ENCODE peak calls at places on chromosomes 1 and 21, in ten cellular contexts. Y, B, V, Z, L, U, I, Q, N and A are unnamed samples.

GRCh38 chr21:46048926-46049889 is 48.7 kb upstream of the COL6A2 start:
- DNase-seq in I (peak; percentile 93), Z (peak; percentile 90), Q (peak; percentile 100), B (peak; percentile 95), L (peak; percentile 97), N (peak; percentile 89), Y (peak; percentile 100), U (peak; percentile 98), V (no peak), A (peak; percentile 100)

GRCh38 chr21:36004441-36004840 is 55.9 kb downstream of the SETD4 start:
- DNase-seq in N (no peak), V (no peak), Z (no peak), I (no peak), Y (no peak), Q (peak; percentile 16), L (peak; percentile 18), U (peak; percentile 61), B (no peak), A (no peak)

GRCh38 chr21:28737671-28738279 is 254.9 kb downstream of the LTN1 start:
- DNase-seq in N (no peak), V (peak; percentile 80), B (no peak), L (no peak), I (no peak), U (no peak), Y (no peak), Z (no peak), Q (peak; percentile 59), A (peak; percentile 62)

GRCh38 chr21:23021481-23021880 is 2023.3 kb downstream of the NCAM2 start:
- DNase-seq in Q (no peak), U (no peak), B (peak; percentile 43), V (no peak), Z (no peak), I (no peak), Y (no peak), N (peak; percentile 54), L (no peak), A (no peak)

GRCh38 chr1:23114424-23115079 is 54.1 kb downstream of the LUZP1 start:
- DNase-seq in Y (no peak), V (peak; percentile 77), Z (no peak), B (no peak), U (no peak), N (no peak), I (no peak), Q (peak; percentile 40), L (no peak), A (no peak)

GRCh38 chr1:153962088-153963029 is 978 bp downstream of the SLC39A1 start:
- DNase-seq in Q (peak; percentile 60), Y (no peak), V (peak; percentile 65), B (peak; percentile 78), U (peak; percentile 77), N (no peak), Z (no peak), L (no peak), I (no peak), A (peak; percentile 48)

GRCh38 chr1:156124557-156125483 is 10.3 kb downstream of the LMNA start:
- DNase-seq in Z (no peak), I (no peak), N (no peak), L (peak; percentile 95), V (peak; percentile 72), Y (no peak), B (peak; percentile 74), U (no peak), Q (no peak), A (no peak)

GRCh38 chr1:2468041-2468472 is 8.0 kb upstream of the PLCH2 start:
- DNase-seq in I (no peak), Q (peak; percentile 34), V (no peak), L (no peak), B (no peak), U (no peak), Y (peak; percentile 13), Z (no peak), N (no peak), A (peak; percentile 33)

GRCh38 chr1:2990376-2991115 is 30.7 kb upstream of the ACTRT2 start:
- DNase-seq in V (no peak), Z (no peak), L (peak; percentile 75), Y (no peak), U (peak; percentile 42), Q (no peak), N (peak; percentile 33), B (no peak), I (no peak), A (no peak)

GRCh38 chr1:211697356-211697755 is 21.9 kb upstream of the NEK2 start:
- DNase-seq in V (no peak), B (no peak), Q (no peak), L (no peak), I (no peak), Z (no peak), N (no peak), Y (no peak), U (no peak), A (no peak)

GRCh38 chr21:38067086-38067739 is 151.0 kb upstream of the KCNJ6 start:
- DNase-seq in Z (no peak), Y (no peak), I (no peak), L (no peak), V (no peak), Q (no peak), U (no peak), B (no peak), N (no peak), A (peak; percentile 23)

DNA sequence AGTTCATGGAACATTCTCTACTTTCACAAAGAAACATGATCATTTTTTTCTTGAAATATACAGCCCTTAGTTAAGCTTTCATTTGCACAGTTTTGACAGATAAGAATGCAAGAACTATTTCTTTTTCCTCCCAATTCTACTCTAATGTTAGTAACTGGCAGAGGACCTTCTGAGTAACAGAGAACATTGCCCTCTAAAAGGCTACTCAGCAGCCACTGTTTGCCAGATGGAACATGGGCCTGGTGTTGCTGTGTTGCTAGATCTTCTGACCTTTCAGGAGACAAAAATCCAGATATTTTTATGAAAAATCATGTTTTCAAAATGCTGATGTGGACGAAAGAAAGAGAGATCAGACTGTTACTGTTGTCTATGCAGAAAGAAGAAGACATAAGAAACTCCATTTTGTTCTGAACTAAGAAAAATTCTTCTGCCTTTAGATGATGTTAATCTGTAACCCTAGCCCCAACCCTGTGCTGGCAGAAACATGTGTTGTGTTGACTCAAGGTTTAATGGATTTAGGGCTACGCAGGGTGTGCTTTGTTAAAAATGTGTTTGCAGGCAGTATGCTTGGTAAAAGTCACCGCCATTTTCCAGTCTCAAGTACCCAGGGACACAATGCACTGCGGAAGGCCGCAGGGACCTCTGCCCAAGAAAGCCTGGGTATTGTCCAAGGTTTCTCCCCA is 2.9 kb upstream of the PRDX6 start:
- DNase-seq in L (no peak), Q (peak; percentile 7), Y (no peak), U (no peak), N (no peak), Z (no peak), I (no peak), B (no peak), V (peak; percentile 21), A (peak; percentile 19)
- H3K4me3 ChIP-seq in L (no peak overlapping the region), Q (no peak overlapping the region), Y (no peak overlapping the region), U (no peak overlapping the region), N (no peak overlapping the region), Z (no peak overlapping the region), I (no peak overlapping the region), B (no peak overlapping the region), V (no peak overlapping the region), A (no peak overlapping the region)

GRCh38 chr1:205585169-205585834 is 46.5 kb downstream of the ELK4 start:
- DNase-seq in I (no peak), U (peak; percentile 21), B (no peak), N (no peak), Y (no peak), L (no peak), Q (no peak), Z (no peak), V (no peak), A (no peak)
- TF ChIP-seq CTCF in I (no peak), U (no peak), B (no peak), N (no peak), Y (no peak), L (no peak), Q (no peak), Z (no peak), V (no peak), A (no peak)

GRCh38 chr1:8693092-8693491 is 124.3 kb downstream of the RERE start:
- DNase-seq in U (no peak), Z (no peak), I (no peak), L (no peak), Y (no peak), V (no peak), N (no peak), Q (no peak), B (no peak), A (no peak)

GRCh38 chr1:8687539-8687938 is 129.9 kb downstream of the RERE start:
- DNase-seq in Y (no peak), U (no peak), Q (no peak), I (no peak), B (no peak), L (no peak), V (no peak), N (no peak), Z (no peak), A (no peak)

GRCh38 chr1:8691662-8692061 is 125.8 kb downstream of the RERE start:
- DNase-seq in Y (no peak), U (no peak), N (no peak), Z (no peak), L (no peak), B (no peak), I (no peak), Q (no peak), V (no peak), A (no peak)

GRCh38 chr1:8689431-8690252 is 127.8 kb downstream of the RERE start:
- DNase-seq in V (no peak), Y (no peak), Q (no peak), I (no peak), B (no peak), U (no peak), Z (no peak), N (no peak), L (no peak), A (no peak)

DNA sequence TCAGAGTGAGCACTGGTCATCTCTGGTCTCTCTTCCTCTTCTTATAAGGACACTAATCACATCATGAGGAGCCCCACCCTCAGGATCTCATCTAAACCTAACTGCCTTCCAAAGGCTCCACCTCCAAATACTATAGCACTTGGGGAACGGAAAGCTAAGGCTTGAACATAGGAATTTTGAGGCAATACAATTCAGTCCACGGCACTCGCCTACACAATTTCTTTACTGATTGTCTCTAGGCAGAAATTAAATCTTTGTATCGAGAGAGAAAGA is 127.3 kb downstream of the RERE start:
- DNase-seq in Z (no peak), L (no peak), Y (no peak), U (no peak), N (no peak), I (no peak), V (no peak), B (no peak), Q (no peak), A (no peak)
- H3K4me3 ChIP-seq in Z (no peak overlapping the region), L (no peak overlapping the region), Y (no peak overlapping the region), U (no peak overlapping the region), N (no peak overlapping the region), I (no peak overlapping the region), V (no peak overlapping the region), B (no peak overlapping the region), Q (no peak overlapping the region), A (no peak overlapping the region)

DNA sequence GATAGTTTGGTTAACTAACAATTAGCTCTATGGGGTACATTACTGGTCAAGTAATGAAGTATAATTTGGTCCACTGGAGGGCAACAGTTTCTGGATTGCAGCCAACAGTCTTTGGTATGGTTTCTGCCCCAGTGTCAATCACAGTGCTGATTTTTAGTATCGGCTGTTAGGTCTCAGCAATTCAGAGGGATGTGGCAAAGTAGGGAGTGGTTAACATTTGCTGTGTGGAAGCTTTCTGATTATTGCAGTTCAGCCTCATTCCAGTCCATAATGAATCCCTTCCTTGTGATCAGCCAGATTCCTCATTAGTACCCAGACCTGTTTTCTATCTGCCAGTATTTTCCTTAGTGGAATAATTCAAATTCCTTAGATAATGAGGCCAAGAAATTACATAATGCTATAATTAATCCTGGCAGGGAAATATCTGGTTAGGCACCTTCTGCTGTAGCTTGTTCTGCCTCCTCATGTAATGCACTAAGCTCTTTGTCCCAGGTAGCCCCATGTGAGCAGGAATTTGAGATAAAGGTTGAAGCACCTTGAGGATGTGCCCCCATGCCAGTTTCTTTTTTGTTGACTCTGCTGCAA is 14.0 kb downstream of the F3 start:
- DNase-seq in N (no peak), Y (no peak), V (peak; percentile 93), Q (peak; percentile 62), I (no peak), U (no peak), L (no peak), Z (no peak), B (no peak), A (no peak)
- TF ChIP-seq CTCF in N (no peak), Y (no peak), V (peak; percentile 8), Q (peak; percentile 15), I (no peak), U (no peak), L (no peak), Z (no peak), B (no peak), A (no peak)